ENCODE peak calls at places on chromosome 1, in eight cellular contexts. S, V, F, Z, H, L, O and N are unnamed samples.

GRCh38 chr1:20725189-20726106 is 7.1 kb downstream of the SH2D5 start:
- DNase-seq in S (no peak), V (peak; percentile 65), F (peak; percentile 72), Z (no peak), H (peak; percentile 25), L (peak; percentile 8), O (no peak), N (no peak)

GRCh38 chr1:231446138-231446537 is 24.1 kb upstream of the EGLN1 start:
- DNase-seq in S (no peak), V (no peak), F (no peak), Z (no peak), H (no peak), L (no peak), O (no peak), N (no peak)

GRCh38 chr1:208475951-208476824 is 232.0 kb upstream of the PLXNA2 start:
- DNase-seq in S (no peak), V (no peak), F (no peak), Z (no peak), H (peak; percentile 9), L (no peak), O (no peak), N (no peak)

GRCh38 chr1:9629445-9630201 is 21.9 kb upstream of the PIK3CD start:
- DNase-seq in S (no peak), V (peak; percentile 87), F (no peak), Z (no peak), H (no peak), L (no peak), O (no peak), N (no peak)

GRCh38 chr1:205227584-205228006 is at the start of gene TMCC2:
- DNase-seq in S (peak; percentile 67), V (peak; percentile 92), F (peak; percentile 58), Z (peak; percentile 91), H (peak; percentile 92), L (peak; percentile 76), O (peak; percentile 71), N (peak; percentile 44)

GRCh38 chr1:86441581-86441980 is 17.6 kb downstream of the CLCA2 start:
- DNase-seq in S (no peak), V (no peak), F (no peak), Z (no peak), H (no peak), L (no peak), O (no peak), N (no peak)

GRCh38 chr1:116940809-116941640 is 31.3 kb downstream of the PTGFRN start:
- DNase-seq in S (no peak), V (no peak), F (no peak), Z (no peak), H (no peak), L (no peak), O (no peak), N (no peak)

GRCh38 chr1:221726331-221726692 is 15.6 kb downstream of the DUSP10 start:
- DNase-seq in S (no peak), V (no peak), F (no peak), Z (no peak), H (no peak), L (no peak), O (no peak), N (no peak)

GRCh38 chr1:162549001-162549400 is 12.5 kb upstream of the UAP1 start:
- DNase-seq in S (no peak), V (no peak), F (no peak), Z (no peak), H (no peak), L (no peak), O (no peak), N (no peak)

GRCh38 chr1:112818990-112819689 is 104.0 kb upstream of the PPM1J start:
- DNase-seq in S (no peak), V (no peak), F (peak; percentile 43), Z (no peak), H (peak; percentile 91), L (no peak), O (no peak), N (no peak)

GRCh38 chr1:239804265-239804664 is 287.4 kb upstream of the FMN2 start:
- DNase-seq in S (no peak), V (no peak), F (no peak), Z (no peak), H (no peak), L (no peak), O (no peak), N (no peak)

GRCh38 chr1:14320986-14321385 is 277.5 kb upstream of the KAZN start:
- DNase-seq in S (no peak), V (no peak), F (no peak), Z (no peak), H (no peak), L (no peak), O (no peak), N (no peak)

GRCh38 chr1:60103186-60103585 is 29.6 kb upstream of the C1orf87 start:
- DNase-seq in S (no peak), V (no peak), F (no peak), Z (no peak), H (no peak), L (no peak), O (no peak), N (no peak)

GRCh38 chr1:23134055-23134454 is 34.6 kb downstream of the LUZP1 start:
- DNase-seq in S (no peak), V (no peak), F (no peak), Z (no peak), H (no peak), L (no peak), O (no peak), N (no peak)

DNA sequence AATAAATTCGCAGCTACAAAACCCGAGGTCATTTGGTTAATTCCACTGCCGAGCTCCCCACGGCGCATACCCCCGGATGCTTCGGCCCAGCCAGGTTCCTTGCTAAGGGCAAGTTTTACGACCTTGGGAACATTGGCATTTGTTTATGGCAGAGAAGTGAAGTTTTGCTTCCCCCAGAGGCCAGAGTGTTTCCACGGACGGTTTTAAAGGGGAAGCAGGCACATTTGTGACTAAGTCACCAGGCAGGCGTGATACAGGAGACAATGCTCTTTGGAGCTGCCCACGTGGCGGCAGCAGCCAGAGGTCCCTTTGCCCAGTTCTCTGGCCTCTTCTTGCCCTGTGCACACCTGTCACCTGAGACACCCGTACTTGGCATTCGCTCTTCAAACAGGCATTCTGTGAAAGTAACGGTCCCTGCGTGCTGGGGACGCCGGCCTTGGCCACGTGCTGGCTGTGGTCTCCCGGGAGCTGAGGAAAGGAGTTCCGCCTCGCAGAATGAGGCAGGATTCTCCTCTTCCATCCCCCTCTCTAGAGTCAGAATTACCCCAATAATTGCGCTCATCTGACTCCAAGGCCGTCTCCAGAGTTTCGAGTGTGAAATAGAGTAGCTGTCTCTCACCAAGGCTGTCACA is 138.3 kb downstream of the PRDM16 start:
- DNase-seq in S (no peak), V (no peak), F (no peak), Z (no peak), H (no peak), L (no peak), O (no peak), N (no peak)
- H3K4me3 ChIP-seq in S (no peak overlapping the region), V (no peak overlapping the region), F (no peak overlapping the region), Z (no peak overlapping the region), H (no peak overlapping the region), L (no peak overlapping the region), O (no peak overlapping the region), N (no peak overlapping the region)

DNA sequence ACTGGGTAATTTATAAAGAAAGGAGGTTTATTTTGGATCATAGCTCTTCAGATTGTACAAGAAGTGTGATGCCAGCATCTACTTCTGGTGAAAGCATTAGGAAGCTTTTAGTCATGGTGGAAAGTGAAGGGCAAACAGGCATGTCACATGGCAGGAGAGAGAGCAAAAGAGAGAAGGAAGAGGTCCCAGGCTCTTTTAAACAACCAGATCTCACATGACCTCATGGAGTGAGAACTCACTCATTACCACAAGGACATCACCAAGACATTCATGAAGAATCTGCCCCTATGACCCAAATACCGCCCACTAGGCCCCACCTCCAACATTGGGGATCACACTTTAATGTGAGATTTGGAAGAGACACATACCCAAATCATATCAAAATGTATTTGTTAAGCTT is 10.0 kb downstream of the RPTN start:
- DNase-seq in S (no peak), V (no peak), F (no peak), Z (no peak), H (no peak), L (no peak), O (no peak), N (no peak)
- TF ChIP-seq CTCF in S (no peak), V (no peak), F (no peak), Z (no peak), H (no peak), L (no peak), O (no peak), N (no peak)

GRCh38 chr1:61132176-61133047 is 50.1 kb downstream of the NFIA start:
- DNase-seq in S (no peak), V (no peak), F (peak; percentile 64), Z (no peak), H (peak; percentile 85), L (no peak), O (peak; percentile 33), N (no peak)

GRCh38 chr1:61131716-61132115 is 49.4 kb downstream of the NFIA start:
- DNase-seq in S (no peak), V (no peak), F (no peak), Z (no peak), H (peak; percentile 71), L (no peak), O (no peak), N (no peak)

GRCh38 chr1:61131248-61131647 is 48.9 kb downstream of the NFIA start:
- DNase-seq in S (no peak), V (no peak), F (no peak), Z (no peak), H (no peak), L (no peak), O (no peak), N (no peak)

GRCh38 chr1:61135286-61135685 is 52.9 kb downstream of the NFIA start:
- DNase-seq in S (no peak), V (no peak), F (no peak), Z (no peak), H (no peak), L (no peak), O (no peak), N (no peak)

DNA sequence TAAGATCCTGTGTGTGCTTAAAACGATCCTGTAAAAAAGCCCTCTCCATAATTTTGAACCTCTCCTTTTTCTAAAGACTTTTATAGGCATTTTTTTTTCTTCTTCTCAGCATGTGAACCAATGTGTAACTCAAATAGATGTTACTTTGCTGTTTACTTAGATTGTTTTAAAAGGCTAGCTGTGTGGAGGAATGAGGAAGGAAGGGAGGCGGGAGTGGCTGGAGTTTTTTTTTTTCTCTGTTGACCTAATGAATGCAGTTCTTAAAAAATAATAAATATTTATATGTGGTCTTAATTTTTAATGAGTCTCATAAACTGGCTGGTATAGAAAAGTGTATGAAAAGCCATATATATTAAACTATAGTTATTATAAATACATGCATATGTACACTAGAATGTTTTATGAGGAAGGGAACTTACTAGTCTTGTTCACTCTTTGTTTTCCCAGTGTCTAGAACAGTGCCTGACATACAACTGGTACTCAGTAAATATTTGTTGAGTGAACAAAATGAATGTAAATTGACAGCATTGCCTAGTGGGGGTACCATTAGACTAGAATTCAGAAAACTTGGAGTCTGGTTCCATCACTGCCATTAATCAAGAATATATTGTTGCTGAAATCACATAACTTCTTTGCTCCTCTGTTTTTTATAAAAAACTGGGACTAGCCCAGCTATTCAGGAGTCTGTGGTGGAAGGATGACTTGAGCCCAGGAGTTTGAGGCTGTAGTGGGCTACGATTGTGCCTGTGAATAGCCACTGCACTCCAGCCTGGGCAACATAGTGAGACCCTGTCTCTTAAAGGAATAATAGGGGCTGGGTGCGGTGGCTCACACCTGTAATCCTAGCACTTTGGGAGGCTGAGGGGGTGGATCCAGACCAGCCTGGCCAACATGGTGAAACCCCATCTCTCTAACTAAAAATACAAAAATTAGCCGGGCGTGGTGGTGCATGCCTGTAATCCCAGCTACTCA is 51.0 kb downstream of the NFIA start:
- DNase-seq in S (no peak), V (no peak), F (peak; percentile 53), Z (no peak), H (no peak), L (no peak), O (no peak), N (no peak)
- H3K4me3 ChIP-seq in S (peak overlapping the region; percentile 39), V (peak overlapping the region; percentile 10), F (no peak overlapping the region), Z (no peak overlapping the region), H (no peak overlapping the region), L (no peak overlapping the region), O (no peak overlapping the region), N (no peak overlapping the region)

GRCh38 chr1:66686406-66686805 is 65.9 kb upstream of the DYNLT5 start:
- DNase-seq in S (no peak), V (no peak), F (no peak), Z (no peak), H (no peak), L (no peak), O (no peak), N (no peak)
- TF ChIP-seq CTCF in S (no peak), V (no peak), F (no peak), Z (no peak), H (no peak), L (no peak), O (no peak), N (no peak)